ENCODE peak calls at places on chromosomes 4 and X, in six cellular contexts. E is A172; Y is B cell; N is stimulated activated CD8-positive, alpha-beta memory T cell treated with anti-CD3 and anti-CD28 coated beads, Interleukin-15, amount 100 ng/mL, for 1 hour; P is activated T-cell treated with anti-CD3 and anti-CD28 coated beads for 1 hour; A is GM12865. Q is an unnamed sample.

GRCh38 chr4:119559044-119559647 is 69.5 kb downstream of the PDE5A start:
- DNase-seq in A (peak; percentile 25), Y (no peak), P (no peak), N (no peak), E (peak; percentile 41), Q (no peak)

GRCh38 chrX:38970074-38970473 is 168.8 kb downstream of the MID1IP1 start:
- DNase-seq in Y (no peak), E (no peak), P (no peak), A (peak; percentile 47), N (no peak), Q (no peak)

GRCh38 chr4:4590496-4590895 is 48.6 kb upstream of the STX18 start:
- DNase-seq in A (no peak), P (no peak), E (no peak), N (no peak), Y (no peak), Q (no peak)

GRCh38 chr4:38470708-38471262 is 193.2 kb upstream of the KLF3 start:
- DNase-seq in Y (no peak), P (no peak), E (no peak), N (no peak), A (no peak), Q (no peak)

GRCh38 chrX:140917354-140918115 is 84.9 kb upstream of the SPANXB1 start:
- DNase-seq in P (no peak), N (no peak), A (peak; percentile 0), Y (no peak), E (no peak), Q (no peak)

GRCh38 chr4:165754664-165755063 is 118.4 kb upstream of the TLL1 start:
- DNase-seq in A (no peak), Y (no peak), N (no peak), P (no peak), E (no peak), Q (no peak)

GRCh38 chrX:19225906-19226305 is 103.6 kb upstream of the ADGRG2 start:
- DNase-seq in E (peak; percentile 58), N (no peak), A (peak; percentile 60), P (no peak), Y (no peak), Q (no peak)

GRCh38 chrX:107683931-107684330 is 55.6 kb downstream of the PRPS1 start:
- DNase-seq in E (no peak), P (no peak), Y (no peak), A (no peak), N (no peak), Q (no peak)

GRCh38 chrX:39427492-39428289 is 626.4 kb downstream of the MID1IP1 start:
- DNase-seq in N (no peak), A (no peak), E (peak; percentile 27), Y (no peak), P (no peak), Q (no peak)

GRCh38 chr4:114494257-114494803 is 104.3 kb upstream of the UGT8 start:
- DNase-seq in E (no peak), N (no peak), P (no peak), A (no peak), Y (no peak), Q (no peak)

GRCh38 chr4:14621731-14622459 is 380.4 kb upstream of the CPEB2 start:
- DNase-seq in A (no peak), Y (no peak), E (no peak), N (no peak), P (no peak), Q (no peak)

GRCh38 chr4:182022899-182023298 is 220.3 kb upstream of the TENM3 start:
- DNase-seq in N (no peak), Y (no peak), E (no peak), P (no peak), A (no peak), Q (no peak)

GRCh38 chr4:7460591-7460990 is 25.9 kb upstream of the PSAPL1 start:
- DNase-seq in P (no peak), Y (no peak), E (no peak), N (no peak), A (no peak), Q (no peak)

GRCh38 chrX:86195343-86195742 is 47.1 kb downstream of the DACH2 start:
- DNase-seq in E (no peak), Y (no peak), P (no peak), A (no peak), N (no peak), Q (no peak)

GRCh38 chr4:41327770-41328169 is 71.0 kb downstream of the UCHL1 start:
- DNase-seq in P (no peak), A (no peak), E (no peak), N (no peak), Y (no peak), Q (no peak)

GRCh38 chrX:10077425-10078188 is 79.2 kb upstream of the CLCN4 start:
- DNase-seq in P (no peak), E (no peak), Y (no peak), A (no peak), N (no peak), Q (no peak)

GRCh38 chr4:88144048-88144447 is 14.4 kb downstream of the ABCG2 start:
- DNase-seq in Y (no peak), E (no peak), A (no peak), P (no peak), N (no peak), Q (no peak)

GRCh38 chr4:118898221-118898620 is 9.6 kb downstream of the SYNPO2 start:
- DNase-seq in Y (no peak), P (no peak), N (no peak), A (no peak), E (no peak), Q (no peak)

GRCh38 chrX:118346258-118347094 is 570 bp downstream of the WDR44 start:
- DNase-seq in N (peak; percentile 22), E (no peak), P (peak; percentile 36), A (peak; percentile 50), Y (peak; percentile 35), Q (no peak)

GRCh38 chr4:182179751-182180150 is 63.5 kb upstream of the TENM3 start:
- DNase-seq in N (no peak), E (no peak), Y (no peak), A (no peak), P (no peak), Q (no peak)

GRCh38 chrX:74232859-74233258 is 71.1 kb upstream of the ZCCHC13 start:
- DNase-seq in Y (no peak), P (no peak), A (peak; percentile 4), E (peak; percentile 22), N (no peak), Q (no peak)

GRCh38 chr4:77003400-77003799 is 53.8 kb downstream of the SEPTIN11 start:
- DNase-seq in Y (no peak), E (no peak), N (no peak), A (no peak), P (no peak), Q (no peak)

GRCh38 chr4:168723020-168723419 is 226.2 kb downstream of the PALLD start:
- DNase-seq in A (no peak), N (no peak), P (no peak), Y (no peak), E (peak; percentile 58), Q (no peak)

GRCh38 chr4:121822796-121823504 is 733 bp downstream of the CCNA2 start:
- DNase-seq in N (no peak), A (peak; percentile 72), E (peak; percentile 41), Y (no peak), P (no peak), Q (no peak)

Q was measured in GM19239.